ENCODE peak calls at places on chromosomes 6 and 20, in five cellular contexts. D is 8988T, C is A549, Y is ELF-1, G is endothelial cell. P is an unnamed sample.

GRCh38 chr20:58978351-58979190 is 2.5 kb upstream of the NELFCD start:
- DNase-seq in D (no peak), C (no peak), Y (no peak), G (no peak), P (no peak)

GRCh38 chr6:163490826-163491577 is 76.5 kb downstream of the QKI start:
- DNase-seq in D (no peak), C (peak), Y (no peak), G (no peak), P (peak)

GRCh38 chr6:67639161-67639560 is 995.9 kb upstream of the ADGRB3 start:
- DNase-seq in D (no peak), C (no peak), Y (no peak), G (no peak), P (no peak)

GRCh38 chr20:62670156-62670555 is 27.9 kb downstream of the SLCO4A1 start:
- DNase-seq in D (no peak), C (no peak), Y (no peak), G (no peak), P (no peak)

GRCh38 chr20:58194176-58194796 is 34.2 kb downstream of the ANKRD60 start:
- DNase-seq in D (no peak), C (no peak), Y (no peak), G (no peak), P (no peak)

GRCh38 chr6:125236536-125237327 is 65.0 kb downstream of the HDDC2 start:
- DNase-seq in D (no peak), C (peak), Y (no peak), G (no peak), P (no peak)

GRCh38 chr6:51910846-51911245 is 176.6 kb downstream of the PKHD1 start:
- DNase-seq in D (no peak), C (no peak), Y (no peak), G (no peak), P (peak)

GRCh38 chr6:48151142-48151541 is 40.1 kb upstream of the PTCHD4 start:
- DNase-seq in D (no peak), C (no peak), Y (no peak), G (no peak), P (peak)

GRCh38 chr6:15227827-15228318 is 18.0 kb upstream of the JARID2 start:
- DNase-seq in D (no peak), C (no peak), Y (no peak), G (no peak), P (no peak)

GRCh38 chr20:50481741-50482140 is 28.4 kb upstream of the PTPN1 start:
- DNase-seq in D (no peak), C (no peak), Y (no peak), G (no peak), P (no peak)

GRCh38 chr6:107509506-107509905 is 19.6 kb downstream of the SOBP start:
- DNase-seq in D (no peak), C (no peak), Y (no peak), G (no peak), P (no peak)

GRCh38 chr20:57064836-57065235 is 201.6 kb downstream of the BMP7 start:
- DNase-seq in D (no peak), C (no peak), Y (no peak), G (no peak), P (no peak)

GRCh38 chr6:116971959-116972358 is 94.9 kb downstream of the RFX6 start:
- DNase-seq in D (no peak), C (peak), Y (no peak), G (peak), P (no peak)

GRCh38 chr6:116975600-116975999 is 98.6 kb downstream of the RFX6 start:
- DNase-seq in D (no peak), C (no peak), Y (no peak), G (no peak), P (no peak)

GRCh38 chr6:36962874-36963273 is 8.3 kb downstream of the PI16 start:
- DNase-seq in D (no peak), C (no peak), Y (peak), G (peak), P (no peak)

GRCh38 chr20:1509237-1509636 is 18.0 kb upstream of the SIRPB2 start:
- DNase-seq in D (no peak), C (peak), Y (no peak), G (peak), P (no peak)

GRCh38 chr20:51573576-51574243 is 31.2 kb upstream of the NFATC2 start:
- DNase-seq in D (no peak), C (no peak), Y (no peak), G (no peak), P (no peak)

GRCh38 chr6:43013843-43014433 is at the start of the genes KLHDC3 and MEA1:
- DNase-seq in D (peak), C (peak), Y (peak), G (peak), P (peak)

GRCh38 chr6:42864602-42865001 is 14.8 kb upstream of the RPL7L1 start:
- DNase-seq in D (no peak), C (no peak), Y (no peak), G (no peak), P (no peak)